ENCODE peak calls at places on chromosome 4, in seven cellular contexts. A, X, W, U, M, Q and D are unnamed samples.

GRCh38 chr4:78038704-78039103 is 18.4 kb upstream of the FRAS1 start:
- DNase-seq in U (no peak), X (no peak), W (no peak), M (no peak), A (no peak), Q (no peak), D (no peak)

GRCh38 chr4:124713213-124713592 is 671 bp upstream of the ANKRD50 start:
- DNase-seq in Q (peak; percentile 51), M (peak; percentile 84), U (no peak), A (peak; percentile 65), X (peak; percentile 84), W (peak; percentile 47), D (peak; percentile 86)

GRCh38 chr4:176156656-176157055 is 38.7 kb downstream of the SPATA4 start:
- DNase-seq in A (peak; percentile 19), X (no peak), W (no peak), Q (no peak), U (no peak), M (no peak), D (no peak)

GRCh38 chr4:7719354-7720174 is 220.1 kb downstream of the AFAP1 start:
- DNase-seq in X (no peak), A (peak; percentile 54), M (peak; percentile 80), Q (no peak), W (peak; percentile 46), U (peak; percentile 32), D (no peak)

GRCh38 chr4:173424899-173425805 is 26.2 kb upstream of the SCRG1 start:
- DNase-seq in X (no peak), Q (no peak), W (no peak), U (no peak), M (no peak), A (peak; percentile 20), D (no peak)

GRCh38 chr4:23097251-23097650 is 404.5 kb downstream of the GBA3 start:
- DNase-seq in A (peak; percentile 67), Q (no peak), X (no peak), U (no peak), W (no peak), M (no peak), D (no peak)

GRCh38 chr4:152850377-152850776 is 70.6 kb downstream of the ARFIP1 start:
- DNase-seq in W (peak; percentile 52), A (peak; percentile 41), U (peak; percentile 9), Q (no peak), X (no peak), M (peak; percentile 13), D (peak; percentile 58)

GRCh38 chr4:155005395-155006087 is 202.9 kb upstream of the NPY2R start:
- DNase-seq in U (no peak), A (peak; percentile 47), Q (no peak), W (no peak), X (peak; percentile 70), M (peak; percentile 27), D (no peak)

GRCh38 chr4:87947381-87948160 is 27.9 kb upstream of the SPP1 start:
- DNase-seq in X (no peak), M (no peak), U (no peak), A (no peak), Q (no peak), W (no peak), D (no peak)

GRCh38 chr4:80268081-80268823 is 1.8 kb downstream of the FGF5 start:
- DNase-seq in A (no peak), W (no peak), U (no peak), X (no peak), Q (no peak), M (peak; percentile 13), D (no peak)

GRCh38 chr4:53635697-53636483 is 44.6 kb upstream of the LNX1 start:
- DNase-seq in M (no peak), A (no peak), U (no peak), X (no peak), W (no peak), Q (no peak), D (no peak)

GRCh38 chr4:25585901-25586523 is 69.6 kb upstream of the SLC34A2 start:
- DNase-seq in W (no peak), X (no peak), U (no peak), Q (no peak), M (no peak), A (no peak), D (no peak)

GRCh38 chr4:157225096-157225495 is 4.6 kb downstream of the GRIA2 start:
- DNase-seq in X (no peak), Q (no peak), A (no peak), W (no peak), U (no peak), M (no peak), D (no peak)

GRCh38 chr4:127856485-127857447 is 23.9 kb upstream of the PLK4 start:
- DNase-seq in A (peak; percentile 56), X (no peak), U (no peak), W (no peak), M (peak; percentile 20), Q (no peak), D (no peak)

GRCh38 chr4:54173281-54173912 is 55.7 kb upstream of the PDGFRA start:
- DNase-seq in X (no peak), M (no peak), A (peak; percentile 18), U (no peak), Q (no peak), W (no peak), D (no peak)

GRCh38 chr4:90025248-90025647 is 101.9 kb upstream of the CCSER1 start:
- DNase-seq in U (no peak), M (peak; percentile 21), A (peak; percentile 50), X (no peak), Q (no peak), W (peak; percentile 8), D (no peak)

GRCh38 chr4:111943796-111944203 is 201.5 kb upstream of the FAM241A start:
- DNase-seq in W (peak; percentile 58), X (no peak), M (peak; percentile 71), U (no peak), Q (no peak), A (peak; percentile 47), D (no peak)

GRCh38 chr4:121454251-121454979 is 73.6 kb upstream of the QRFPR start:
- DNase-seq in Q (no peak), U (no peak), X (no peak), A (no peak), W (no peak), M (peak; percentile 25), D (no peak)

GRCh38 chr4:74044676-74045075 is 6.2 kb upstream of the CXCL3 start:
- DNase-seq in X (no peak), U (no peak), M (no peak), A (peak; percentile 74), Q (no peak), W (no peak), D (no peak)

GRCh38 chr4:61411241-61411640 is 211.1 kb downstream of the ADGRL3 start:
- DNase-seq in A (no peak), W (no peak), U (no peak), M (no peak), X (no peak), Q (no peak), D (no peak)

GRCh38 chr4:97235516-97235915 is 907.8 kb downstream of the STPG2 start:
- DNase-seq in A (no peak), X (no peak), U (no peak), W (no peak), M (no peak), Q (no peak), D (no peak)

GRCh38 chr4:10305816-10306215 is 151.4 kb downstream of the ZNF518B start:
- DNase-seq in W (no peak), A (no peak), Q (no peak), U (no peak), X (no peak), M (no peak), D (no peak)

GRCh38 chr4:75745192-75745591 is 20.8 kb downstream of the USO1 start:
- DNase-seq in A (no peak), W (no peak), U (no peak), M (peak; percentile 40), X (no peak), Q (no peak), D (no peak)